ENCODE peak calls at places on chromosomes 7 and 10, in six cellular contexts. One of them, this sample, is unnamed.

GRCh38 chr7:22675917-22676343 is 51.1 kb upstream of the IL6 start:
- DNase-seq in pancreas: no peak
- DNase-seq in Panc1: no peak
- DNase-seq in nephron progenitor cell: no peak
- DNase-seq in Peyer's patch: peak
- DNase-seq in activated CD8-positive, alpha-beta T cell treated with anti-CD3 and anti-CD28 coated beads for 36 hours: peak
- DNase-seq in this sample: no peak

GRCh38 chr10:62113680-62114079 is 155.0 kb downstream of the RTKN2 start:
- DNase-seq in Panc1: no peak
- DNase-seq in nephron progenitor cell: no peak
- DNase-seq in Peyer's patch: no peak
- DNase-seq in activated CD8-positive, alpha-beta T cell treated with anti-CD3 and anti-CD28 coated beads for 36 hours: no peak
- DNase-seq in pancreas: no peak
- DNase-seq in this sample: no peak

GRCh38 chr7:148175512-148175911 is 415.1 kb upstream of the C7orf33 start:
- DNase-seq in activated CD8-positive, alpha-beta T cell treated with anti-CD3 and anti-CD28 coated beads for 36 hours: no peak
- DNase-seq in Peyer's patch: no peak
- DNase-seq in nephron progenitor cell: no peak
- DNase-seq in Panc1: no peak
- DNase-seq in pancreas: no peak
- DNase-seq in this sample: no peak

GRCh38 chr10:119409385-119409784 is 133.1 kb downstream of the RGS10 start:
- DNase-seq in nephron progenitor cell: no peak
- DNase-seq in Panc1: no peak
- DNase-seq in Peyer's patch: no peak
- DNase-seq in activated CD8-positive, alpha-beta T cell treated with anti-CD3 and anti-CD28 coated beads for 36 hours: no peak
- DNase-seq in pancreas: no peak
- DNase-seq in this sample: no peak

GRCh38 chr10:6871128-6871527 is 291.1 kb upstream of the PRKCQ start:
- DNase-seq in activated CD8-positive, alpha-beta T cell treated with anti-CD3 and anti-CD28 coated beads for 36 hours: no peak
- DNase-seq in Panc1: no peak
- DNase-seq in pancreas: no peak
- DNase-seq in Peyer's patch: no peak
- DNase-seq in nephron progenitor cell: no peak
- DNase-seq in this sample: no peak

GRCh38 chr10:6134099-6134880 is 45.5 kb downstream of the RBM17 start:
- DNase-seq in Panc1: no peak
- DNase-seq in activated CD8-positive, alpha-beta T cell treated with anti-CD3 and anti-CD28 coated beads for 36 hours: no peak
- DNase-seq in pancreas: no peak
- DNase-seq in Peyer's patch: no peak
- DNase-seq in nephron progenitor cell: no peak
- DNase-seq in this sample: no peak

GRCh38 chr7:76054129-76055120 is 6.5 kb downstream of the MDH2 start:
- DNase-seq in activated CD8-positive, alpha-beta T cell treated with anti-CD3 and anti-CD28 coated beads for 36 hours: no peak
- DNase-seq in Peyer's patch: no peak
- DNase-seq in pancreas: peak
- DNase-seq in Panc1: no peak
- DNase-seq in nephron progenitor cell: no peak
- DNase-seq in this sample: no peak

GRCh38 chr7:90624128-90624980 is 28.2 kb downstream of the CDK14 start:
- DNase-seq in pancreas: no peak
- DNase-seq in activated CD8-positive, alpha-beta T cell treated with anti-CD3 and anti-CD28 coated beads for 36 hours: no peak
- DNase-seq in Peyer's patch: no peak
- DNase-seq in nephron progenitor cell: no peak
- DNase-seq in Panc1: no peak
- DNase-seq in this sample: no peak

GRCh38 chr10:116287906-116288501 is 15.0 kb upstream of the GFRA1 start:
- DNase-seq in Peyer's patch: no peak
- DNase-seq in Panc1: peak
- DNase-seq in pancreas: peak
- DNase-seq in nephron progenitor cell: peak
- DNase-seq in activated CD8-positive, alpha-beta T cell treated with anti-CD3 and anti-CD28 coated beads for 36 hours: peak
- DNase-seq in this sample: peak

GRCh38 chr7:154931906-154932305 is 71.0 kb downstream of the PAXIP1 start:
- DNase-seq in activated CD8-positive, alpha-beta T cell treated with anti-CD3 and anti-CD28 coated beads for 36 hours: no peak
- DNase-seq in nephron progenitor cell: no peak
- DNase-seq in Peyer's patch: no peak
- DNase-seq in Panc1: no peak
- DNase-seq in pancreas: no peak
- DNase-seq in this sample: no peak

DNA sequence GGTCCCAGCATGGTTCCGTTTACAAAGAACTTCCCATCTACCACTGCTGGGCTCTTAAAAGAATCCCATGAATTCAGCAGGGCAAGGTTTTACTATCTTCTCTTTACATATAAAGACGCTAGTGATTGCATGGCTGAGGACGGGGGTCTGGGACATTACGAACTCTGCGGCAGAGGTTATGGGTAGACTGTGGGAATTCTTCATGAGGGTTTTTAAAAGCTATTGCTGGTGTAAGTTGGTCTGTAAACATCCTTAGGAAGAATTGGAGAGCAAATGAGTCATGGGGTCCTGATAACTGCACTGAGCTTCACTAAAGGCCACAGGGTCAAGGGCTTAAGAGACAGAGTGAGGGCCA is 53.1 kb upstream of the TMEM72 start:
- DNase-seq in nephron progenitor cell: no peak
- DNase-seq in Panc1: no peak
- DNase-seq in Peyer's patch: no peak
- DNase-seq in pancreas: no peak
- DNase-seq in activated CD8-positive, alpha-beta T cell treated with anti-CD3 and anti-CD28 coated beads for 36 hours: no peak
- DNase-seq in this sample: no peak
- TF ChIP-seq CTCF in nephron progenitor cell: no peak
- TF ChIP-seq CTCF in Panc1: no peak
- TF ChIP-seq CTCF in Peyer's patch: no peak
- TF ChIP-seq CTCF in pancreas: no peak
- TF ChIP-seq CTCF in activated CD8-positive, alpha-beta T cell treated with anti-CD3 and anti-CD28 coated beads for 36 hours: peak
- TF ChIP-seq CTCF in this sample: no peak

DNA sequence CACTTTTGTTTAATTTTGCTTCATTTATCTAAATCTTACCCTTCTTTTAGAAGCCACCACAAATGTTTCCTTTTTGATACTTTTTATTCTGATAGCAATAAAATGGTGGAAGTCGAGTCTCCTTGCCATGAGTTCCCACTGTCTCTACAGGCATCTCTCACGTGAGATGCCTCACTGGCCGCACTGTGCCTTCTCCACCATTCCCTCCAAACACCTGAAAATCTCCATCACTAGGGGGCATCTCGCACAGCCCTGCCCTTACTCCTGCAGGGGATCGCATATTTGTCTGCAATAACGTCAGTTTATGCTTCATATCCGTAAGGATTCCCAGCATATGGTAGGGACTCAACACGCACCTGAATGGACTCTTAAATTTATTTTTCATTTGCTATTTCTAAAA is 56.3 kb upstream of the NCAPG2 start:
- DNase-seq in Panc1: no peak
- DNase-seq in activated CD8-positive, alpha-beta T cell treated with anti-CD3 and anti-CD28 coated beads for 36 hours: no peak
- DNase-seq in Peyer's patch: no peak
- DNase-seq in pancreas: no peak
- DNase-seq in nephron progenitor cell: no peak
- DNase-seq in this sample: no peak
- TF ChIP-seq CTCF in Panc1: no peak
- TF ChIP-seq CTCF in activated CD8-positive, alpha-beta T cell treated with anti-CD3 and anti-CD28 coated beads for 36 hours: no peak
- TF ChIP-seq CTCF in Peyer's patch: no peak
- TF ChIP-seq CTCF in pancreas: no peak
- TF ChIP-seq CTCF in nephron progenitor cell: no peak
- TF ChIP-seq CTCF in this sample: no peak

DNA sequence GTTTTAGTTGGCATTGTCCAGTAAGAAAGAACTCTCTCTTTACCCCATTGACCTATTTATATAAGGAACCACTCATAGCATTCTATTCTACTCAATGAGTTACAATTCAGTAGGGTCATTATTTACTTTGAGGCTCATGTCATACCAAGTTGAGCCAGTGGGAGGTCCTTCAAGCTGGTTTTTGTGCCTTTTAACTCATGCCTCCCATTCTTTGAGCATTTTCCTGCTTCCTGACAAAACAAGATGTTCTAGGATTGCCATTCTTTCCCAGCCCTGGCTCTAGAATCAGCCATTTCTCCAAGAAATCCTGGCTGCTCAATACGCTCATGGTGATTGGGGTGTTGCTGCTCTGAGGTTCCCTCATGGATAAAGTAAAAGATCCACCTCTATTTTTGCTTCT is 250.1 kb downstream of the ABCA13 start:
- DNase-seq in activated CD8-positive, alpha-beta T cell treated with anti-CD3 and anti-CD28 coated beads for 36 hours: no peak
- DNase-seq in Peyer's patch: no peak
- DNase-seq in Panc1: no peak
- DNase-seq in pancreas: no peak
- DNase-seq in nephron progenitor cell: no peak
- DNase-seq in this sample: no peak
- TF ChIP-seq CTCF in activated CD8-positive, alpha-beta T cell treated with anti-CD3 and anti-CD28 coated beads for 36 hours: no peak
- TF ChIP-seq CTCF in Peyer's patch: no peak
- TF ChIP-seq CTCF in Panc1: no peak
- TF ChIP-seq CTCF in pancreas: no peak
- TF ChIP-seq CTCF in nephron progenitor cell: no peak
- TF ChIP-seq CTCF in this sample: no peak

GRCh38 chr7:79454325-79454960 is 976 bp upstream of the MAGI2 start:
- DNase-seq in activated CD8-positive, alpha-beta T cell treated with anti-CD3 and anti-CD28 coated beads for 36 hours: peak
- DNase-seq in Panc1: no peak
- DNase-seq in pancreas: no peak
- DNase-seq in nephron progenitor cell: peak
- DNase-seq in Peyer's patch: peak
- DNase-seq in this sample: peak
- TF ChIP-seq CTCF in activated CD8-positive, alpha-beta T cell treated with anti-CD3 and anti-CD28 coated beads for 36 hours: no peak
- TF ChIP-seq CTCF in Panc1: no peak
- TF ChIP-seq CTCF in pancreas: no peak
- TF ChIP-seq CTCF in nephron progenitor cell: no peak
- TF ChIP-seq CTCF in Peyer's patch: no peak
- TF ChIP-seq CTCF in this sample: no peak

GRCh38 chr10:92757720-92758119 is 68.0 kb downstream of the HHEX start:
- DNase-seq in nephron progenitor cell: no peak
- DNase-seq in Peyer's patch: peak
- DNase-seq in Panc1: no peak
- DNase-seq in pancreas: no peak
- DNase-seq in activated CD8-positive, alpha-beta T cell treated with anti-CD3 and anti-CD28 coated beads for 36 hours: no peak
- DNase-seq in this sample: no peak

GRCh38 chr10:92755725-92756124 is 66.0 kb downstream of the HHEX start:
- DNase-seq in pancreas: no peak
- DNase-seq in Panc1: no peak
- DNase-seq in Peyer's patch: no peak
- DNase-seq in nephron progenitor cell: no peak
- DNase-seq in activated CD8-positive, alpha-beta T cell treated with anti-CD3 and anti-CD28 coated beads for 36 hours: no peak
- DNase-seq in this sample: no peak

GRCh38 chr10:92756233-92757065 is 66.7 kb downstream of the HHEX start:
- DNase-seq in pancreas: no peak
- DNase-seq in Panc1: no peak
- DNase-seq in Peyer's patch: peak
- DNase-seq in activated CD8-positive, alpha-beta T cell treated with anti-CD3 and anti-CD28 coated beads for 36 hours: no peak
- DNase-seq in nephron progenitor cell: no peak
- DNase-seq in this sample: peak

GRCh38 chr10:92758594-92758993 is 68.8 kb downstream of the HHEX start:
- DNase-seq in pancreas: no peak
- DNase-seq in Panc1: no peak
- DNase-seq in Peyer's patch: no peak
- DNase-seq in nephron progenitor cell: no peak
- DNase-seq in activated CD8-positive, alpha-beta T cell treated with anti-CD3 and anti-CD28 coated beads for 36 hours: no peak
- DNase-seq in this sample: no peak

DNA sequence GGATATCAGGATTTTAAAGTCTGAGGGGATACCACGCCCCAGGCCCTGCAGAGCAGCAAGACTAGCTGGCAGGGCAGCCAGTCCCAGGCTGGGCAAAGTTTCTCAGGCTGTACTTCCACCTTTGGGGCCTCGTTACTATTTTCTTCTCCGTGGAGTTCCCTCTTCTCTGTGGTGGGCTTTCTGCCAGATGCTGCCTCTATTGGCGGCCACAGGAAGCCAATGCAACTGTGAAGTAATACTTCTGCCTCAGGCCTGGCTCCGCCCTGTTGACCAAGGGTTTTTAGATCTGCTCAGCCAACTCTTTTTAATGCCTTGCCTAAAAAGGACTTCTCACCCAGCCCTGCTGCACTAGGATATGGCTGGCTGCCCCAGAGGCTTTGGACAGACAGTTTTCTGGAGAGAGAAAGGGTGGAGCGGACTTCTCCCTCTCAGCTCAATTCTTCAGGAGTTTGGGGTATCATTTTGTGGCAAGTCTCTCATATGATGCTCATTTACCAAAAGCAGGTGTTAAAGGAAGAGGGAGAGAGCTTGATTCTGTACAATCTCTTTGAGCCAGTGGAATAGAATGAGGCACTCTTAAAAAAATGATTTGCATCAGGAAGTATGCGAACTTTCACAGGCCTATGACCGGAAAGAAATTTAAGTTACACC is 67.4 kb downstream of the HHEX start:
- DNase-seq in nephron progenitor cell: peak
- DNase-seq in activated CD8-positive, alpha-beta T cell treated with anti-CD3 and anti-CD28 coated beads for 36 hours: no peak
- DNase-seq in Peyer's patch: peak
- DNase-seq in Panc1: no peak
- DNase-seq in pancreas: peak
- DNase-seq in this sample: peak
- TF ChIP-seq CTCF in nephron progenitor cell: no peak
- TF ChIP-seq CTCF in activated CD8-positive, alpha-beta T cell treated with anti-CD3 and anti-CD28 coated beads for 36 hours: no peak
- TF ChIP-seq CTCF in Peyer's patch: no peak
- TF ChIP-seq CTCF in Panc1: no peak
- TF ChIP-seq CTCF in pancreas: no peak
- TF ChIP-seq CTCF in this sample: peak

GRCh38 chr7:64636386-64636785 is 29.5 kb upstream of the ZNF107 start:
- DNase-seq in pancreas: no peak
- DNase-seq in Peyer's patch: no peak
- DNase-seq in nephron progenitor cell: no peak
- DNase-seq in Panc1: no peak
- DNase-seq in activated CD8-positive, alpha-beta T cell treated with anti-CD3 and anti-CD28 coated beads for 36 hours: peak
- DNase-seq in this sample: no peak
- TF ChIP-seq CTCF in pancreas: no peak
- TF ChIP-seq CTCF in Peyer's patch: no peak
- TF ChIP-seq CTCF in nephron progenitor cell: no peak
- TF ChIP-seq CTCF in Panc1: peak
- TF ChIP-seq CTCF in activated CD8-positive, alpha-beta T cell treated with anti-CD3 and anti-CD28 coated beads for 36 hours: peak
- TF ChIP-seq CTCF in this sample: peak

GRCh38 chr10:24467605-24468004 is 256.1 kb downstream of the ARHGAP21 start:
- DNase-seq in activated CD8-positive, alpha-beta T cell treated with anti-CD3 and anti-CD28 coated beads for 36 hours: no peak
- DNase-seq in Peyer's patch: no peak
- DNase-seq in pancreas: no peak
- DNase-seq in Panc1: no peak
- DNase-seq in nephron progenitor cell: no peak
- DNase-seq in this sample: no peak
- TF ChIP-seq CTCF in activated CD8-positive, alpha-beta T cell treated with anti-CD3 and anti-CD28 coated beads for 36 hours: no peak
- TF ChIP-seq CTCF in Peyer's patch: no peak
- TF ChIP-seq CTCF in pancreas: no peak
- TF ChIP-seq CTCF in Panc1: no peak
- TF ChIP-seq CTCF in nephron progenitor cell: no peak
- TF ChIP-seq CTCF in this sample: no peak

GRCh38 chr10:105974803-105975456 is 1189.6 kb downstream of the SORCS1 start:
- DNase-seq in Peyer's patch: no peak
- DNase-seq in activated CD8-positive, alpha-beta T cell treated with anti-CD3 and anti-CD28 coated beads for 36 hours: no peak
- DNase-seq in pancreas: peak
- DNase-seq in Panc1: no peak
- DNase-seq in nephron progenitor cell: peak
- DNase-seq in this sample: peak
- TF ChIP-seq CTCF in Peyer's patch: peak
- TF ChIP-seq CTCF in activated CD8-positive, alpha-beta T cell treated with anti-CD3 and anti-CD28 coated beads for 36 hours: no peak
- TF ChIP-seq CTCF in pancreas: peak
- TF ChIP-seq CTCF in Panc1: peak
- TF ChIP-seq CTCF in nephron progenitor cell: peak
- TF ChIP-seq CTCF in this sample: peak